ENCODE peak calls at places on chromosomes 4 and X, in nine cellular contexts. One of them, this sample, is unnamed.

GRCh38 chr4:24568425-24568824 is 15.9 kb downstream of the DHX15 start:
- DNase-seq in suprapubic skin: no peak
- DNase-seq in coronary artery: no peak
- DNase-seq in PC-3: no peak
- DNase-seq in BJ: no peak
- DNase-seq in heart left ventricle: no peak
- DNase-seq in A549: no peak
- DNase-seq in colonic mucosa: no peak
- DNase-seq in epithelial cell of esophagus: no peak
- DNase-seq in this sample: no peak

GRCh38 chrX:75547783-75548182 is 24.9 kb upstream of the ZDHHC15 start:
- DNase-seq in BJ: no peak
- DNase-seq in suprapubic skin: no peak
- DNase-seq in colonic mucosa: no peak
- DNase-seq in heart left ventricle: peak
- DNase-seq in epithelial cell of esophagus: peak
- DNase-seq in PC-3: no peak
- DNase-seq in A549: no peak
- DNase-seq in coronary artery: no peak
- DNase-seq in this sample: peak

GRCh38 chrX:74526786-74527185 is 87.6 kb downstream of the RLIM start:
- DNase-seq in BJ: no peak
- DNase-seq in coronary artery: no peak
- DNase-seq in heart left ventricle: no peak
- DNase-seq in suprapubic skin: no peak
- DNase-seq in colonic mucosa: no peak
- DNase-seq in epithelial cell of esophagus: no peak
- DNase-seq in A549: no peak
- DNase-seq in PC-3: no peak
- DNase-seq in this sample: no peak

GRCh38 chr4:112927544-112927943 is 121.9 kb upstream of the ANK2 start:
- DNase-seq in A549: no peak
- DNase-seq in epithelial cell of esophagus: no peak
- DNase-seq in BJ: no peak
- DNase-seq in colonic mucosa: no peak
- DNase-seq in suprapubic skin: no peak
- DNase-seq in coronary artery: no peak
- DNase-seq in PC-3: no peak
- DNase-seq in heart left ventricle: no peak
- DNase-seq in this sample: no peak

GRCh38 chr4:120509222-120509621 is 413.3 kb downstream of the PRDM5 start:
- DNase-seq in A549: no peak
- DNase-seq in suprapubic skin: no peak
- DNase-seq in epithelial cell of esophagus: no peak
- DNase-seq in BJ: no peak
- DNase-seq in coronary artery: no peak
- DNase-seq in PC-3: no peak
- DNase-seq in heart left ventricle: no peak
- DNase-seq in colonic mucosa: no peak
- DNase-seq in this sample: no peak

GRCh38 chr4:181855307-181855706 is 387.9 kb upstream of the TENM3 start:
- DNase-seq in BJ: no peak
- DNase-seq in PC-3: no peak
- DNase-seq in colonic mucosa: no peak
- DNase-seq in suprapubic skin: no peak
- DNase-seq in heart left ventricle: no peak
- DNase-seq in A549: no peak
- DNase-seq in epithelial cell of esophagus: peak
- DNase-seq in coronary artery: no peak
- DNase-seq in this sample: no peak

GRCh38 chr4:110484767-110485166 is 8.8 kb downstream of the ENPEP start:
- DNase-seq in epithelial cell of esophagus: peak
- DNase-seq in PC-3: peak
- DNase-seq in coronary artery: no peak
- DNase-seq in A549: no peak
- DNase-seq in heart left ventricle: no peak
- DNase-seq in colonic mucosa: no peak
- DNase-seq in suprapubic skin: no peak
- DNase-seq in BJ: peak
- DNase-seq in this sample: no peak

GRCh38 chr4:149291463-149291862 is 524.2 kb downstream of the IQCM start:
- DNase-seq in PC-3: peak
- DNase-seq in A549: no peak
- DNase-seq in coronary artery: no peak
- DNase-seq in suprapubic skin: no peak
- DNase-seq in colonic mucosa: no peak
- DNase-seq in epithelial cell of esophagus: peak
- DNase-seq in BJ: no peak
- DNase-seq in heart left ventricle: peak
- DNase-seq in this sample: no peak

GRCh38 chr4:38872620-38873019 is 5.0 kb downstream of the FAM114A1 start:
- DNase-seq in A549: no peak
- DNase-seq in heart left ventricle: no peak
- DNase-seq in PC-3: peak
- DNase-seq in coronary artery: no peak
- DNase-seq in BJ: peak
- DNase-seq in suprapubic skin: no peak
- DNase-seq in epithelial cell of esophagus: peak
- DNase-seq in colonic mucosa: peak
- DNase-seq in this sample: peak

GRCh38 chr4:174930895-174931294 is 12.7 kb downstream of the ADAM29 start:
- DNase-seq in BJ: no peak
- DNase-seq in suprapubic skin: no peak
- DNase-seq in coronary artery: no peak
- DNase-seq in PC-3: no peak
- DNase-seq in A549: no peak
- DNase-seq in epithelial cell of esophagus: no peak
- DNase-seq in colonic mucosa: no peak
- DNase-seq in heart left ventricle: no peak
- DNase-seq in this sample: no peak

GRCh38 chrX:31609130-31609529 is 537.3 kb upstream of the FTHL17 start:
- DNase-seq in PC-3: peak
- DNase-seq in suprapubic skin: no peak
- DNase-seq in BJ: peak
- DNase-seq in coronary artery: no peak
- DNase-seq in heart left ventricle: no peak
- DNase-seq in epithelial cell of esophagus: peak
- DNase-seq in A549: no peak
- DNase-seq in colonic mucosa: no peak
- DNase-seq in this sample: no peak

GRCh38 chr4:89871211-89871610 is 23.4 kb upstream of the MMRN1 start:
- DNase-seq in coronary artery: no peak
- DNase-seq in heart left ventricle: no peak
- DNase-seq in colonic mucosa: no peak
- DNase-seq in A549: no peak
- DNase-seq in suprapubic skin: no peak
- DNase-seq in BJ: no peak
- DNase-seq in PC-3: no peak
- DNase-seq in epithelial cell of esophagus: no peak
- DNase-seq in this sample: no peak

GRCh38 chr4:109998867-109999303 is 86.2 kb downstream of the EGF start:
- DNase-seq in A549: peak
- DNase-seq in BJ: no peak
- DNase-seq in heart left ventricle: peak
- DNase-seq in coronary artery: no peak
- DNase-seq in PC-3: peak
- DNase-seq in suprapubic skin: no peak
- DNase-seq in epithelial cell of esophagus: peak
- DNase-seq in colonic mucosa: peak
- DNase-seq in this sample: no peak

GRCh38 chr4:121764702-121765367 is at the start of gene SMIM43:
- DNase-seq in colonic mucosa: no peak
- DNase-seq in suprapubic skin: no peak
- DNase-seq in coronary artery: no peak
- DNase-seq in epithelial cell of esophagus: peak
- DNase-seq in BJ: no peak
- DNase-seq in A549: no peak
- DNase-seq in PC-3: no peak
- DNase-seq in heart left ventricle: no peak
- DNase-seq in this sample: no peak

GRCh38 chrX:38205037-38205436 is 15.6 kb downstream of the SRPX start:
- DNase-seq in BJ: no peak
- DNase-seq in PC-3: no peak
- DNase-seq in suprapubic skin: no peak
- DNase-seq in coronary artery: no peak
- DNase-seq in heart left ventricle: no peak
- DNase-seq in colonic mucosa: no peak
- DNase-seq in A549: no peak
- DNase-seq in epithelial cell of esophagus: no peak
- DNase-seq in this sample: no peak

GRCh38 chr4:105662935-105663675 is 45.4 kb downstream of the INTS12 start:
- DNase-seq in colonic mucosa: no peak
- DNase-seq in BJ: no peak
- DNase-seq in A549: no peak
- DNase-seq in PC-3: no peak
- DNase-seq in epithelial cell of esophagus: no peak
- DNase-seq in coronary artery: no peak
- DNase-seq in suprapubic skin: no peak
- DNase-seq in heart left ventricle: no peak
- DNase-seq in this sample: no peak

GRCh38 chr4:105670684-105671083 is 37.8 kb downstream of the INTS12 start:
- DNase-seq in A549: no peak
- DNase-seq in colonic mucosa: no peak
- DNase-seq in BJ: no peak
- DNase-seq in coronary artery: no peak
- DNase-seq in epithelial cell of esophagus: no peak
- DNase-seq in suprapubic skin: no peak
- DNase-seq in PC-3: no peak
- DNase-seq in heart left ventricle: no peak
- DNase-seq in this sample: no peak

GRCh38 chr4:105661028-105661427 is 47.5 kb downstream of the INTS12 start:
- DNase-seq in A549: no peak
- DNase-seq in BJ: no peak
- DNase-seq in suprapubic skin: no peak
- DNase-seq in colonic mucosa: no peak
- DNase-seq in coronary artery: no peak
- DNase-seq in epithelial cell of esophagus: peak
- DNase-seq in PC-3: peak
- DNase-seq in heart left ventricle: no peak
- DNase-seq in this sample: no peak

GRCh38 chr4:105666693-105667092 is 41.8 kb downstream of the INTS12 start:
- DNase-seq in BJ: no peak
- DNase-seq in heart left ventricle: no peak
- DNase-seq in epithelial cell of esophagus: peak
- DNase-seq in colonic mucosa: no peak
- DNase-seq in suprapubic skin: no peak
- DNase-seq in A549: no peak
- DNase-seq in coronary artery: no peak
- DNase-seq in PC-3: peak
- DNase-seq in this sample: no peak
- TF ChIP-seq CTCF in BJ: no peak
- TF ChIP-seq CTCF in heart left ventricle: peak
- TF ChIP-seq CTCF in epithelial cell of esophagus: peak
- TF ChIP-seq CTCF in colonic mucosa: no peak
- TF ChIP-seq CTCF in suprapubic skin: peak
- TF ChIP-seq CTCF in A549: peak
- TF ChIP-seq CTCF in coronary artery: no peak
- TF ChIP-seq CTCF in PC-3: peak
- TF ChIP-seq CTCF in this sample: no peak

GRCh38 chr4:186366326-186366725 is 100.3 kb downstream of the F11 start:
- DNase-seq in epithelial cell of esophagus: no peak
- DNase-seq in colonic mucosa: no peak
- DNase-seq in A549: no peak
- DNase-seq in PC-3: no peak
- DNase-seq in coronary artery: no peak
- DNase-seq in heart left ventricle: no peak
- DNase-seq in BJ: no peak
- DNase-seq in suprapubic skin: no peak
- DNase-seq in this sample: no peak
- TF ChIP-seq CTCF in epithelial cell of esophagus: no peak
- TF ChIP-seq CTCF in colonic mucosa: no peak
- TF ChIP-seq CTCF in A549: no peak
- TF ChIP-seq CTCF in PC-3: peak
- TF ChIP-seq CTCF in coronary artery: no peak
- TF ChIP-seq CTCF in heart left ventricle: no peak
- TF ChIP-seq CTCF in BJ: no peak
- TF ChIP-seq CTCF in suprapubic skin: no peak
- TF ChIP-seq CTCF in this sample: no peak

GRCh38 chrX:93594780-93595179 is 78.6 kb downstream of the NAP1L3 start:
- DNase-seq in heart left ventricle: no peak
- DNase-seq in colonic mucosa: no peak
- DNase-seq in suprapubic skin: no peak
- DNase-seq in A549: no peak
- DNase-seq in coronary artery: no peak
- DNase-seq in BJ: no peak
- DNase-seq in PC-3: no peak
- DNase-seq in epithelial cell of esophagus: no peak
- DNase-seq in this sample: no peak

GRCh38 chrX:93585661-93586060 is 87.7 kb downstream of the NAP1L3 start:
- DNase-seq in PC-3: peak
- DNase-seq in BJ: no peak
- DNase-seq in A549: no peak
- DNase-seq in colonic mucosa: no peak
- DNase-seq in suprapubic skin: no peak
- DNase-seq in heart left ventricle: no peak
- DNase-seq in coronary artery: no peak
- DNase-seq in epithelial cell of esophagus: peak
- DNase-seq in this sample: no peak

GRCh38 chrX:93591398-93591797 is 82.0 kb downstream of the NAP1L3 start:
- DNase-seq in PC-3: peak
- DNase-seq in colonic mucosa: no peak
- DNase-seq in coronary artery: no peak
- DNase-seq in heart left ventricle: no peak
- DNase-seq in BJ: no peak
- DNase-seq in epithelial cell of esophagus: no peak
- DNase-seq in suprapubic skin: no peak
- DNase-seq in A549: no peak
- DNase-seq in this sample: no peak
- TF ChIP-seq CTCF in PC-3: no peak
- TF ChIP-seq CTCF in colonic mucosa: no peak
- TF ChIP-seq CTCF in coronary artery: no peak
- TF ChIP-seq CTCF in heart left ventricle: no peak
- TF ChIP-seq CTCF in BJ: no peak
- TF ChIP-seq CTCF in epithelial cell of esophagus: no peak
- TF ChIP-seq CTCF in suprapubic skin: no peak
- TF ChIP-seq CTCF in A549: no peak
- TF ChIP-seq CTCF in this sample: no peak

GRCh38 chrX:130330146-130330545 is 9.6 kb upstream of the SLC25A14 start:
- DNase-seq in epithelial cell of esophagus: peak
- DNase-seq in BJ: no peak
- DNase-seq in PC-3: peak
- DNase-seq in heart left ventricle: no peak
- DNase-seq in A549: no peak
- DNase-seq in coronary artery: no peak
- DNase-seq in suprapubic skin: no peak
- DNase-seq in colonic mucosa: no peak
- DNase-seq in this sample: no peak

GRCh38 chrX:130336531-130336930 is 3.2 kb upstream of the SLC25A14 start:
- DNase-seq in coronary artery: no peak
- DNase-seq in A549: no peak
- DNase-seq in colonic mucosa: no peak
- DNase-seq in heart left ventricle: no peak
- DNase-seq in PC-3: no peak
- DNase-seq in BJ: no peak
- DNase-seq in epithelial cell of esophagus: no peak
- DNase-seq in suprapubic skin: no peak
- DNase-seq in this sample: no peak

DNA sequence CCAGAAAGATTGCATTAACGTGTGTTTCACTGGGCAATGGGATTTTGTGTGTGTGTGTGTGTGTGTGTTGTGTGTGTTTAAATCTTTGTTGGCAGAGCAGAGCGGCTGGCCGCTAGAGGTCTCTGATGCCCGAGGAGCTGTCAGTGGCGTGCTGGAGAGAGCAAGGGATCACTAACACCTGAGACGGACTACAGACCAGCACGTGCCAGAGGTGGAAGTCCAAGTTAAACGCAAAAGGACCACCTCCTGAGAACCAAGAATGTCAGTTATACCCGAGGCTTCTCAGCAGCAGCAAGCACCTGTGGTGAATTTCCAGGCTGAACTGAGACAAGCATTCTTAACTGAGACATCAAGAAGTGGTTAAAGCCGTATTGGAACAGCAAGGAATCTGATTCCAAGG is 9.0 kb upstream of the SLC25A14 start:
- DNase-seq in A549: peak
- DNase-seq in colonic mucosa: peak
- DNase-seq in coronary artery: no peak
- DNase-seq in suprapubic skin: no peak
- DNase-seq in epithelial cell of esophagus: peak
- DNase-seq in BJ: no peak
- DNase-seq in PC-3: peak
- DNase-seq in heart left ventricle: peak
- DNase-seq in this sample: no peak
- TF ChIP-seq CTCF in A549: peak
- TF ChIP-seq CTCF in colonic mucosa: peak
- TF ChIP-seq CTCF in coronary artery: no peak
- TF ChIP-seq CTCF in suprapubic skin: no peak
- TF ChIP-seq CTCF in epithelial cell of esophagus: peak
- TF ChIP-seq CTCF in BJ: peak
- TF ChIP-seq CTCF in PC-3: peak
- TF ChIP-seq CTCF in heart left ventricle: peak
- TF ChIP-seq CTCF in this sample: peak